ENCODE peak calls at places on chromosome 3, in four cellular contexts. G, T, E and W are unnamed samples.

GRCh38 chr3:38597502-38598060 is 51.9 kb downstream of the SCN5A start:
- DNase-seq in E (no peak), G (no peak), T (no peak), W (no peak)

GRCh38 chr3:51712511-51712931 is 5.7 kb downstream of the GRM2 start:
- DNase-seq in T (no peak), E (no peak), G (no peak), W (no peak)

GRCh38 chr3:15512173-15512572 is 9.3 kb downstream of the COLQ start:
- DNase-seq in T (no peak), E (peak), G (no peak), W (no peak)

GRCh38 chr3:33377931-33378330 is 62.3 kb downstream of the UBP1 start:
- DNase-seq in E (no peak), T (peak), G (no peak), W (no peak)

GRCh38 chr3:168117853-168118313 is 22.2 kb upstream of the GOLIM4 start:
- DNase-seq in E (no peak), T (no peak), G (no peak), W (peak)

GRCh38 chr3:55790596-55791350 is 303.7 kb upstream of the WNT5A start:
- DNase-seq in E (no peak), G (no peak), T (no peak), W (no peak)

GRCh38 chr3:125072310-125072709 is 16.5 kb upstream of the HEG1 start:
- DNase-seq in T (no peak), E (no peak), G (no peak), W (no peak)

GRCh38 chr3:56878046-56878445 is 76.3 kb upstream of the ARHGEF3 start:
- DNase-seq in G (peak), E (peak), T (no peak), W (no peak)

GRCh38 chr3:194640829-194641228 is 7.6 kb upstream of the TMEM44 start:
- DNase-seq in T (no peak), E (no peak), G (no peak), W (peak)

GRCh38 chr3:139473155-139473771 is 3.1 kb downstream of the RBP2 start:
- DNase-seq in G (no peak), E (no peak), T (no peak), W (no peak)

GRCh38 chr3:31980530-31981205 is 394 bp downstream of the OSBPL10 start:
- DNase-seq in E (peak), G (peak), T (peak), W (no peak)

GRCh38 chr3:8490079-8490552 is 11.5 kb upstream of the LMCD1 start:
- DNase-seq in G (peak), T (peak), E (no peak), W (no peak)

GRCh38 chr3:10983219-10983916 is 9.2 kb upstream of the SLC6A1 start:
- DNase-seq in T (peak), G (no peak), E (peak), W (no peak)

GRCh38 chr3:64141476-64141875 is 83.8 kb downstream of the PRICKLE2 start:
- DNase-seq in T (no peak), G (no peak), E (no peak), W (no peak)

GRCh38 chr3:129119365-129120100 is 2.1 kb downstream of the RAB43 start:
- DNase-seq in G (no peak), T (no peak), E (peak), W (no peak)
- TF ChIP-seq POLR2A in G (no peak), T (no peak), E (no peak), W (no peak)

DNA sequence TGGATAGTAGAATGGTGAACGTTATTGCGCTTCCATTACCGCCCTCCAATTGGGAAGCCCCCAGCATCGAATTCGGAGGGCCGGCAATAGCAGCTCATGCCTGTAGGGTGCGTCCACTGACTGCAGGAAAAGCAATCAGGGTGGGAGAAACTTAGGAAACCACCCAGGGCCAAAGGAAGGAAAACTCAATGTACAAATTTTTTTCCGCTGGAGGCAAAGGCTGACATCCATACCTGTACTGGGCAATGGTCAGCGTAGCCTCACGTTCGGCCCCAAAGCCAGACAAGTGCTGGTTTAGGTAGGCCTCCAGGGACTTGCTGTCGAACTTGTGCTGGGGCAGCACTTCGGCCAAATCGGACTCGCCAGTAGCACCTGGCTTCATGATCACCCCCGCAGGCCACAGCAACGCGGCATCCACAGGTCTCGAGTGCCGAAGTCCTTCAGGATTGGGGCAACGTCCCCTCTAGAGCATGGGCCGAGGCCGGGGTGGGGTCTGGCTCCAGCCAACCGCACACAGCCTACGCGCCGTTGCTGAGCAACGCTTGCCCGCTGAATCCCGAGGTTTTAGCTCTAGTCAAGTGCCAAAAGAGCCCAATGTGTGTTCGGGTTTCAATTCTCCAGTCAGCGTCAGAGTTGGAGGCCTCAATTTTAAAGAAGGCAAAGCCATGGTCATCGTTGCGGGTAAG is at the start of gene ACAD11:
- DNase-seq in T (peak), E (peak), G (peak), W (peak)
- TF ChIP-seq POLR2A in T (peak), E (no peak), G (peak), W (no peak)

DNA sequence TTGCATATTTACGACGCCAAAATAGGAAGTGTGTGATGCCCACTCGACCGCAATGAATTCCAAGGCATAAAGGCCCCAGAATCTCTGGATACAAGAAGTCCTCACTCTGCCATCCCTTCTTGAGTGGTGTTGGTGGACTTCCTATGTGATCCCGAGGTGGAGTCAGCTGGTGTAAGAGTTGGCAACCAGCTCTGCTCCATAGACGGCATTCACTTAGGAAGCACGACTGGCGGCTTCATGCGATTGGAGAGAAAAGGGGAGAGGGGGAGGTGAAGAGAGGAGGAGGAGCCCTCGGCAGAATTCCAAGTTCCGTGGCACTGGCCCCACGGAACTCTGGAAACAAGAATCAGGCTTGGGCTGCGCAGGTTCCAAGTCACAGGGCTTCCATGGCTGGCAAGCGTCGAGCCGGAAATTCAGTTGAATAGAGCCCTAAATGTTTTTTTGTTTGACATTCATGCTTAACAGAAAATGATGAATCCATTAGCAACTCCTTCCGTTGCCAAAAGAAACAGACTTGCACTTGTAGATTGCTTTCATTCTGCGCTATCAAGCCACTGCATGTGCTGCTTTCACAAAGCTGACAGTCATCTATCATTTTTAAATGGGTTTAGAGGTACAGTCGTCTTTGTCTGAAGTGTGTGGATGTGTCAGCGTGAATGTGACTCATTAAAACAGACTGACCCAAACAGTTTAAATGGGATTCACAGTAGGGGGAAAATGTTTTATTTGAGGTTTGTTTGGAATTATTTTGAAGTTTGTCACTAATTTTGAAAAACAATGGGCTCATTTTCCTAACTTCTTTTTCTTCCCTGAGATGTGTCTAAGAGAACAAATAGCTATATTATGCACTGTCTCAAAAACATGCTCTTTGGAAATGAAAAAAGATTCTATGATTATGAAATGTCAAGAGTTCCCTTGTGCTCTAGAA is 428.3 kb upstream of the ATP11B start:
- DNase-seq in G (no peak), T (peak), E (peak), W (no peak)
- TF ChIP-seq POLR2A in G (no peak), T (no peak), E (no peak), W (no peak)

GRCh38 chr3:112134335-112135124 is 1.5 kb upstream of the GCSAM start:
- DNase-seq in T (no peak), E (no peak), G (no peak), W (peak)

GRCh38 chr3:112133606-112134334 is 722 bp upstream of the GCSAM start:
- DNase-seq in T (no peak), G (no peak), E (no peak), W (peak)

GRCh38 chr3:112132554-112132953 is 494 bp downstream of the GCSAM start:
- DNase-seq in T (no peak), E (no peak), G (no peak), W (no peak)

GRCh38 chr3:112132088-112132487 is 960 bp downstream of the GCSAM start:
- DNase-seq in T (no peak), E (no peak), G (no peak), W (no peak)

GRCh38 chr3:112132975-112133448 is at the start of gene GCSAM:
- DNase-seq in E (peak), T (no peak), G (no peak), W (no peak)
- TF ChIP-seq POLR2A in E (no peak), T (no peak), G (no peak), W (no peak)

DNA sequence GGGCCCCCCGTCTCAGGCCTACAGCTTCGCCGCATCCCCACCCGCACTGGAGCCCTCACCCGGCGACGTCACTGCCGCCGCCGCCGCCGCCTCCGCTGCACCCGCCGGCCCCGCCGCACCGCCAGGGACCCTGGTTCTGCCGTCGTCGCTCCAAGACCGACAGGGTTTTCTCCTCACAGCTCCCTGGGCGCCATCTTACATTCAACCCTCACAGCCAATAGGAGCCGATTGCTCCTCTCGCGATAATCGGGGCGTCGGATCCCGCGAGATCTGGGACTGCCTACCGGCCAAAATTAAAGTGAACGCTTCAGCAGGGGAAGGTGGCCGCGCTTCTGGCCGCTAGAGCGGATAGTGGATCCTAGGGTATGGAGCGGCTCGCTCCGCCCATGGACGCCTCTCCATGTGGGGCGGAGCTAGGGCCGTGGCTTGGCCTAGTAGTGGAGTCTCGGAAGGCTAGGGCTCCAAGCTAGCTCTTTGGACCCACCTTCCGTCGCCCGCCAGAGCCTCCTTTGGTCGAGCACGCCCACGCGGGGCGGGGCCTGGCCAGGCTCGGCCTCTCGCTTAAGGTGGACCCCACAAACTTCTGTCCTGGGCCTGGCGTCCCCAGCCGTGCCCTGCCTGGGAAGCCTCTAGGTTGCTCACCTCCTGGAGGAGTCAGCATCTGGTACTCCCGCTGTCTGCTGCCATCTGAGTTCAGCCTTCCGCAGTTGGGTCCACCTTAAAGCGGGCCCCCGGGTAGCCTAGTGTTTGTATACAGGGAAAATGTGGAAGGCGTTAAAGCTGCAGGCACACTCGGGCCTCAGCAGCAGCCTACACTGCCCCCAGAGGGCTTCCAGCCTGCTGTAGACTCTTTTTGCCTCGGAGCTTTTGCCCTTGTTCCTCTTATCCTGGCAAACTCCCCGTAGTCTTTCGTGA is at the start of gene QRICH1:
- DNase-seq in E (peak), T (peak), G (peak), W (peak)
- TF ChIP-seq POLR2A in E (peak), T (peak), G (peak), W (peak)

GRCh38 chr3:126080970-126081369 is 3.0 kb downstream of the SLC41A3 start:
- DNase-seq in T (no peak), E (no peak), G (no peak), W (no peak)

GRCh38 chr3:126081618-126082333 is 2.1 kb downstream of the SLC41A3 start:
- DNase-seq in E (peak), T (peak), G (peak), W (peak)

GRCh38 chr3:126076140-126076539 is 7.8 kb downstream of the SLC41A3 start:
- DNase-seq in G (no peak), T (no peak), E (no peak), W (no peak)

GRCh38 chr3:126078866-126079265 is 5.1 kb downstream of the SLC41A3 start:
- DNase-seq in E (peak), T (no peak), G (no peak), W (no peak)

GRCh38 chr3:126077754-126078153 is 6.2 kb downstream of the SLC41A3 start:
- DNase-seq in E (no peak), T (no peak), G (no peak), W (no peak)
- TF ChIP-seq POLR2A in E (no peak), T (no peak), G (no peak), W (no peak)